ENCODE peak calls at places on chromosomes 5 and 9, in four cellular contexts. O, L, J and F are unnamed samples.

GRCh38 chr9:21560281-21560745 is 78.2 kb upstream of the IFNE start:
- DNase-seq in O (no peak), L (no peak), J (no peak), F (no peak)

GRCh38 chr5:116441223-116441622 is 133.4 kb downstream of the SEMA6A start:
- DNase-seq in O (peak), L (peak), J (no peak), F (peak)

GRCh38 chr5:10399839-10400238 is 41.8 kb upstream of the ROPN1L start:
- DNase-seq in O (no peak), L (no peak), J (no peak), F (no peak)

GRCh38 chr5:129960831-129961230 is 56.6 kb downstream of the CHSY3 start:
- DNase-seq in O (no peak), L (no peak), J (no peak), F (no peak)

GRCh38 chr9:117963493-117963892 is 259.3 kb downstream of the TLR4 start:
- DNase-seq in O (no peak), L (no peak), J (no peak), F (no peak)

GRCh38 chr9:93996863-93997262 is 41.7 kb upstream of the BARX1 start:
- DNase-seq in O (no peak), L (no peak), J (no peak), F (no peak)

GRCh38 chr5:177389368-177390169 is 5.3 kb downstream of the SLC34A1 start:
- DNase-seq in O (no peak), L (no peak), J (peak), F (no peak)

GRCh38 chr5:82537646-82538306 is 259.6 kb upstream of the RPS23 start:
- DNase-seq in O (no peak), L (no peak), J (no peak), F (no peak)

GRCh38 chr5:173782671-173783101 is 105.5 kb upstream of the CPEB4 start:
- DNase-seq in O (no peak), L (no peak), J (peak), F (no peak)

GRCh38 chr5:139808481-139809330 is 13.1 kb downstream of the PSD2 start:
- DNase-seq in O (no peak), L (no peak), J (peak), F (no peak)

GRCh38 chr9:41229408-41230401 is 40.6 kb upstream of the ZNG1F start:
- DNase-seq in O (no peak), L (no peak), J (peak), F (no peak)

GRCh38 chr5:134846641-134846960 is 833 bp downstream of the C5orf24 start:
- DNase-seq in O (peak), L (no peak), J (peak), F (no peak)

GRCh38 chr5:102545175-102545574 is 46.4 kb upstream of the SLCO6A1 start:
- DNase-seq in O (no peak), L (no peak), J (no peak), F (no peak)

GRCh38 chr5:39605966-39606591 is 181.3 kb upstream of the DAB2 start:
- DNase-seq in O (no peak), L (no peak), J (peak), F (no peak)

GRCh38 chr9:135605238-135605781 is 34.0 kb downstream of the GLT6D1 start:
- DNase-seq in O (no peak), L (no peak), J (no peak), F (no peak)

GRCh38 chr5:82597437-82597836 is 319.3 kb upstream of the RPS23 start:
- DNase-seq in O (no peak), L (no peak), J (no peak), F (no peak)

GRCh38 chr5:173968154-173968553 is 20.8 kb upstream of the C5orf47 start:
- DNase-seq in O (no peak), L (no peak), J (no peak), F (no peak)

GRCh38 chr9:77021289-77021927 is 2.0 kb downstream of the FOXB2 start:
- DNase-seq in O (no peak), L (no peak), J (no peak), F (no peak)

GRCh38 chr5:101306391-101307137 is 403.5 kb upstream of the ST8SIA4 start:
- DNase-seq in O (peak), L (peak), J (peak), F (peak)

GRCh38 chr5:91438871-91439270 is 55.8 kb upstream of the ARRDC3 start:
- DNase-seq in O (no peak), L (no peak), J (no peak), F (no peak)

GRCh38 chr5:137122075-137122474 is 377.1 kb downstream of the SPOCK1 start:
- DNase-seq in O (peak), L (no peak), J (peak), F (peak)

GRCh38 chr9:126417007-126417406 is 90.4 kb downstream of the MVB12B start:
- DNase-seq in O (peak), L (peak), J (no peak), F (peak)

GRCh38 chr9:128625391-128626145 is 31.1 kb downstream of the DYNC2I2 start:
- DNase-seq in O (no peak), L (no peak), J (peak), F (no peak)

GRCh38 chr5:112921833-112922817 is at the start of gene REEP5:
- DNase-seq in O (peak), L (peak), J (peak), F (peak)